ENCODE peak calls at places on chromosomes 11 and 22, in six cellular contexts. T, E, W, U, S and R are unnamed samples. For H3K9me3, the result is how much of the 10 kb centered on the place peaks cover.

GRCh38 chr11:36306888-36307287 is 10.8 kb downstream of the PRR5L start:
- DNase-seq in T (peak), E (no peak), W (peak), U (peak), S (no peak), R (peak)

GRCh38 chr11:120336641-120337132 is 474 bp downstream of the ARHGEF12 start:
- DNase-seq in T (peak), E (peak), W (peak), U (peak), S (peak), R (no peak)

GRCh38 chr22:31954535-31955326 is 10.4 kb downstream of the YWHAH start:
- DNase-seq in T (no peak), E (no peak), W (no peak), U (peak), S (no peak), R (no peak)

GRCh38 chr11:74696932-74697687 is 34.1 kb downstream of the CHRDL2 start:
- DNase-seq in T (peak), E (peak), W (no peak), U (peak), S (no peak), R (no peak)

GRCh38 chr11:120184946-120185677 is 25.7 kb upstream of the OAF start:
- DNase-seq in T (no peak), E (no peak), W (no peak), U (peak), S (no peak), R (no peak)

GRCh38 chr22:44309137-44309536 is 3.6 kb downstream of the SHISAL1 start:
- DNase-seq in T (peak), E (peak), W (no peak), U (peak), S (no peak), R (peak)

GRCh38 chr22:39351689-39352214 is 2.0 kb downstream of the SYNGR1 start:
- DNase-seq in T (no peak), E (no peak), W (peak), U (peak), S (no peak), R (peak)

GRCh38 chr11:70674605-70675004 is 276.3 kb downstream of the CTTN start:
- DNase-seq in T (no peak), E (no peak), W (no peak), U (no peak), S (no peak), R (no peak)

GRCh38 chr11:61961570-61962212 is 5.7 kb downstream of the FTH1 start:
- DNase-seq in T (peak), E (no peak), W (no peak), U (no peak), S (no peak), R (no peak)

GRCh38 chr22:22721681-22722309 is 77.4 kb downstream of the GGTLC2 start:
- DNase-seq in T (no peak), E (no peak), W (no peak), U (peak), S (no peak), R (no peak)

GRCh38 chr22:28024422-28024888 is 105.4 kb upstream of the PITPNB start:
- DNase-seq in T (no peak), E (no peak), W (no peak), U (no peak), S (no peak), R (no peak)

GRCh38 chr11:102494216-102494615 is 36.3 kb downstream of the MMP7 start:
- DNase-seq in T (peak), E (no peak), W (no peak), U (peak), S (no peak), R (peak)

GRCh38 chr22:39363751-39364484 is 14.1 kb downstream of the SYNGR1 start:
- DNase-seq in T (no peak), E (no peak), W (no peak), U (no peak), S (no peak), R (peak)

GRCh38 chr11:93528757-93529639 is 14.2 kb downstream of the SMCO4 start:
- DNase-seq in T (no peak), E (no peak), W (no peak), U (no peak), S (no peak), R (no peak)

GRCh38 chr22:41123151-41123550 is 30.8 kb downstream of the EP300 start:
- DNase-seq in T (no peak), E (no peak), W (no peak), U (peak), S (no peak), R (no peak)

GRCh38 chr11:1397146-1397861 is 7.6 kb downstream of the BRSK2 start:
- DNase-seq in T (no peak), E (no peak), W (no peak), U (no peak), S (no peak), R (no peak)

GRCh38 chr11:126345283-126345682 is 10.2 kb upstream of the ST3GAL4 start:
- DNase-seq in T (no peak), E (no peak), W (no peak), U (no peak), S (no peak), R (no peak)

GRCh38 chr11:61775106-61775505 is 17.3 kb downstream of the TMEM258 start:
- DNase-seq in T (no peak), E (no peak), W (no peak), U (no peak), S (no peak), R (no peak)

GRCh38 chr22:18110194-18110943 is at the start of gene TUBA8:
- DNase-seq in T (no peak), E (no peak), W (peak), U (peak), S (peak), R (peak)

GRCh38 chr22:18109410-18110193 is 1.0 kb upstream of the TUBA8 start:
- DNase-seq in T (no peak), E (no peak), W (no peak), U (no peak), S (no peak), R (no peak)

GRCh38 chr22:18110944-18111758 is 542 bp downstream of the TUBA8 start:
- DNase-seq in T (no peak), E (no peak), W (no peak), U (no peak), S (no peak), R (no peak)

GRCh38 chr22:18104566-18104965 is 6.0 kb upstream of the TUBA8 start:
- DNase-seq in T (no peak), E (no peak), W (no peak), U (peak), S (no peak), R (no peak)

GRCh38 chr22:18108187-18108586 is 2.4 kb upstream of the TUBA8 start:
- DNase-seq in T (no peak), E (no peak), W (no peak), U (no peak), S (no peak), R (no peak)
- H3K9me3 ChIP-seq in T (under half), E (under half), W (under half), U (under half), S (under half), R (under half)

DNA sequence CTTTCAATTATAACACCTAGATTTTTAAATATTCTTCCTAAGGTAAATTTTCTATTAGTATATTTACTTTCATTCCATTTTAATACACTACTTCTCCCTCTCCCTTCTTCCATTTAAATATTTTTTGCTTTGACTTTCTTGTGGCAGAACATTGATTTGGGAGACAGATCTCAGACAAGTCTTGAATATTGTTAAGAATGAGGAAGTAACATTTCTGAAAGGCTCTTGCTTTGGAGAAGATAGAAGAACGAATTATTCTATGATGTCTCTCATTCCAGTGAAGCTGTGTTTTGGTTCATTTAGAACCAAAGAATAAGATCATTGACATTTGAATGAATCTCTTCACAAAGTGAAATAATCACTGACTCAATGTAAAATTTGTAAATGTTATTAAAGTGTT is 2.4 kb downstream of the IPO7 start:
- DNase-seq in T (no peak), E (no peak), W (peak), U (no peak), S (no peak), R (no peak)
- H3K4me3 ChIP-seq in T (peak), E (no peak), W (peak), U (no peak), S (peak), R (no peak)

DNA sequence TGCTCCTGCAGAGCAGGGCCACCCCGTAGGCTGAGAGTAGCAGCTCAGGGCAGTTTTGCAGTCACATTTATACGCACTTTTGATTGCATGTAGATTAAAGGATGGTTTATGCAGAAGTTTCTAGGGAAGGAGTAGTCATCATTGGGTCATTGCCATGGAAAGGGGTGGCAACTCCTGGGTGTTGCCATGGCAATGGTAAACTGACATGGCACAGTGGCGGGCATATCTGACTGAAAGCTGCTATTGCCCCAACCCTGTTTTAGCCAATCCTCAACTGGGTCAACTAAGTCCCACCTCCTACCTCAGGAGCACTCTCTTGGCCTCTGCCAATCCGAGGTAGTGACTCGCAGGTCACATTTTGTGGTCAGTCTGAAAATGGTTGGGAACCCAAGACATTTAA is 2.4 kb upstream of the ARSA start:
- DNase-seq in T (no peak), E (no peak), W (no peak), U (peak), S (no peak), R (no peak)
- H3K9me3 ChIP-seq in T (under half), E (under half), W (under half), U (under half), S (under half), R (under half)

GRCh38 chr11:28106351-28107043 is 1.5 kb downstream of the KIF18A start:
- DNase-seq in T (no peak), E (no peak), W (no peak), U (no peak), S (no peak), R (no peak)
- H3K4me3 ChIP-seq in T (peak), E (no peak), W (peak), U (peak), S (peak), R (peak)

DNA sequence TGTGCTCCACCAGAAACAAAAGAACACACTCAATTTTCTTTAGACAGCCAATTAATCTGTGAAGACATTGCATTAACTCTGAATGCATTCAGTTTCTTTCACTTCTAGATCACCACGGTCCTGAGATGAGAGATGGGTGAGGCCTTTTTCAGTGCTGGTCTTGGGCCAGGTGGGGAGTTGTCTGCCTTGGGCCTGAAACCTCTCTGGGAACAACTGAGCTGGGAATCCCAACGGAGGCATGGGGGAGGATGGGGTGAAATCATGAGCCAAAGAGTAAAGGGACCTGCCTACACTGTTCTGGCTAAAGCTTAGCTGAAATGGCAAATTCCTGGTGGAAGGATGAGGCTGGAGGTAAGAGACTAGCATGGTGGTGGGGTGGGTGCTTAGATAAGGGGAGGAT is 353.5 kb upstream of the B3GAT1 start:
- DNase-seq in T (no peak), E (no peak), W (no peak), U (no peak), S (no peak), R (no peak)
- H3K9me3 ChIP-seq in T (under half), E (under half), W (under half), U (under half), S (under half), R (under half)

DNA sequence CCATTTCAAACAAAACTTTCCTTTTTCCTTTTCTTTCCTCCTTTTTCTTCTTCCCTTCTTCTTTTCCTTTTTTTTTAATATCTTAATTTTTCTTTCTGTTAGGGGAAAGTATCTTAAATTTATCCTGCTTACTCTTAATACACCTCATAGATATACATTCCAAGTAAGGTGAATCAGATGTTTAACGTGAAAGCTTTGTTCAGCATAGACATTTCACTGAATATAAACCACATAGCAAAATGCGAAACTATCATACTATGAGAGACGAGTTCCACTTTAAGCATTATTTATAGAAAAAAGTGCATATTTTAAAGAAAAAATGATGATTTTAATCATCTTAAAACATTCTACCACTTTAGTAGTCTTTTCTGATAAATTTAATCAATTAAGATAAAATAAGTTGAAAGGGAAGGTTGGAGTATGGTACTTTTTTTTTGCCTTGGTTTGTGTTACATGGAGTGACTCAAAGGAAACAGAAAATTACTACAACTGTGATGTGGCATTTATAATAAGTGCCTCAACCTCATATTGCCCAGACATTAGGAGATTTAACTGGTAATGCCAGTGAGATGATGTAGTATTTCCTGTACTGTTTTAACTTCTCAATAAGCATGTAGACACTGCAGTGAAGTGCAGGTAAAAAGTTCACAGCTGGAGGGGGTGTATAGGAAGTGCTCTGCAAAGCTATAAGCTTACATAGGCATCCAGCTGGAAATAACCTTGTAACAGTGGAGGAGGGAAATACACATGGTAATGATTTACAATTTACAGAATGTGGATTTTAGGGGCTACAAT is 138.0 kb upstream of the MTMR2 start:
- DNase-seq in T (no peak), E (no peak), W (no peak), U (peak), S (no peak), R (no peak)
- H3K4me3 ChIP-seq in T (no peak), E (no peak), W (no peak), U (no peak), S (no peak), R (no peak)